ENCODE peak calls at places on chromosomes 11 and 22, in seven cellular contexts. One of them, this sample, is unnamed. For H3K4me1 and H3K36me3, the result is how much of the 10 kb centered on the place peaks cover.

GRCh38 chr11:129643031-129643721 is 172.5 kb upstream of the TMEM45B start:
- DNase-seq in ovary: no peak
- DNase-seq in PC-3: peak
- DNase-seq in RWPE2: peak
- DNase-seq in HCT116: no peak
- DNase-seq in right lobe of liver: no peak
- DNase-seq in left ventricle myocardium inferior: no peak
- DNase-seq in this sample: no peak

GRCh38 chr11:108497317-108498045 is 703 bp downstream of the POGLUT3 start:
- DNase-seq in HCT116: peak
- DNase-seq in left ventricle myocardium inferior: peak
- DNase-seq in right lobe of liver: peak
- DNase-seq in ovary: peak
- DNase-seq in RWPE2: peak
- DNase-seq in PC-3: peak
- DNase-seq in this sample: peak

GRCh38 chr11:9379046-9379445 is 5.4 kb upstream of the IPO7 start:
- DNase-seq in right lobe of liver: no peak
- DNase-seq in PC-3: no peak
- DNase-seq in HCT116: no peak
- DNase-seq in left ventricle myocardium inferior: no peak
- DNase-seq in ovary: no peak
- DNase-seq in RWPE2: no peak
- DNase-seq in this sample: no peak

GRCh38 chr11:641806-642370 is 4.8 kb downstream of the DRD4 start:
- DNase-seq in ovary: no peak
- DNase-seq in PC-3: no peak
- DNase-seq in right lobe of liver: no peak
- DNase-seq in left ventricle myocardium inferior: no peak
- DNase-seq in RWPE2: no peak
- DNase-seq in HCT116: no peak
- DNase-seq in this sample: no peak

GRCh38 chr11:771617-772204 is 5.6 kb downstream of the GATD1 start:
- DNase-seq in PC-3: no peak
- DNase-seq in ovary: no peak
- DNase-seq in HCT116: no peak
- DNase-seq in left ventricle myocardium inferior: no peak
- DNase-seq in right lobe of liver: no peak
- DNase-seq in RWPE2: no peak
- DNase-seq in this sample: no peak

GRCh38 chr22:47219789-47220188 is 457.3 kb downstream of the TBC1D22A start:
- DNase-seq in ovary: no peak
- DNase-seq in RWPE2: no peak
- DNase-seq in PC-3: no peak
- DNase-seq in HCT116: no peak
- DNase-seq in left ventricle myocardium inferior: no peak
- DNase-seq in right lobe of liver: no peak
- DNase-seq in this sample: no peak

GRCh38 chr11:110287537-110287936 is 8.9 kb downstream of the RDX start:
- DNase-seq in RWPE2: no peak
- DNase-seq in left ventricle myocardium inferior: no peak
- DNase-seq in right lobe of liver: no peak
- DNase-seq in ovary: no peak
- DNase-seq in PC-3: no peak
- DNase-seq in HCT116: no peak
- DNase-seq in this sample: no peak

GRCh38 chr11:107549253-107549953 is 16.1 kb downstream of the ALKBH8 start:
- DNase-seq in PC-3: peak
- DNase-seq in RWPE2: no peak
- DNase-seq in right lobe of liver: no peak
- DNase-seq in ovary: no peak
- DNase-seq in left ventricle myocardium inferior: no peak
- DNase-seq in HCT116: no peak
- DNase-seq in this sample: peak

GRCh38 chr11:130215531-130216220 is 56.1 kb downstream of the ST14 start:
- DNase-seq in ovary: peak
- DNase-seq in left ventricle myocardium inferior: no peak
- DNase-seq in RWPE2: no peak
- DNase-seq in HCT116: no peak
- DNase-seq in PC-3: no peak
- DNase-seq in right lobe of liver: peak
- DNase-seq in this sample: no peak

GRCh38 chr22:28958611-28959010 is 75.2 kb downstream of the ZNRF3 start:
- DNase-seq in HCT116: no peak
- DNase-seq in PC-3: no peak
- DNase-seq in right lobe of liver: no peak
- DNase-seq in left ventricle myocardium inferior: no peak
- DNase-seq in RWPE2: no peak
- DNase-seq in ovary: no peak
- DNase-seq in this sample: no peak

GRCh38 chr11:120751550-120751949 is 240.0 kb downstream of the GRIK4 start:
- DNase-seq in PC-3: no peak
- DNase-seq in left ventricle myocardium inferior: no peak
- DNase-seq in right lobe of liver: no peak
- DNase-seq in RWPE2: no peak
- DNase-seq in HCT116: no peak
- DNase-seq in ovary: no peak
- DNase-seq in this sample: no peak

DNA sequence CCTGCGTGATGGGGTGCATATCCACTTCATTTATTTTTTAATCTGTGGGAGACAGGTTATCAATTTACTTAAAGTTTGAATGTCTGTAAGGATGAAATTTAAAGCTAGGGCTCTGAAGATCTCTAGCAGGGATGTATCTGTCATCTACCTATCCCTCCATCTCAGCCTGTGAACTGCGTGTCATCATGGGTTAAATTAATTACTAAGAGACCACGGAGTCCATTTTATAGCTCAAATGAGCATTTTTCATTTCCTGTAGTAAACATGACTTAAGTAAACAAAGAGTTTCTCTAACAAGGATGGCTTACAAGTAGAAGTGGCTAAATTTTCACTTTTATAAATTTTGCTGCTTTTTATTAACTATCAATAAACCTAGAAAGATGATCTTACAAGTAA is 2.9 kb upstream of the GLB1L3 start:
- DNase-seq in ovary: no peak
- DNase-seq in RWPE2: no peak
- DNase-seq in HCT116: no peak
- DNase-seq in right lobe of liver: no peak
- DNase-seq in PC-3: no peak
- DNase-seq in left ventricle myocardium inferior: no peak
- DNase-seq in this sample: no peak
- H3K4me1 ChIP-seq in ovary: under half
- H3K4me1 ChIP-seq in RWPE2: under half
- H3K4me1 ChIP-seq in HCT116: under half
- H3K4me1 ChIP-seq in right lobe of liver: under half
- H3K4me1 ChIP-seq in PC-3: under half
- H3K4me1 ChIP-seq in left ventricle myocardium inferior: under half
- H3K4me1 ChIP-seq in this sample: under half

DNA sequence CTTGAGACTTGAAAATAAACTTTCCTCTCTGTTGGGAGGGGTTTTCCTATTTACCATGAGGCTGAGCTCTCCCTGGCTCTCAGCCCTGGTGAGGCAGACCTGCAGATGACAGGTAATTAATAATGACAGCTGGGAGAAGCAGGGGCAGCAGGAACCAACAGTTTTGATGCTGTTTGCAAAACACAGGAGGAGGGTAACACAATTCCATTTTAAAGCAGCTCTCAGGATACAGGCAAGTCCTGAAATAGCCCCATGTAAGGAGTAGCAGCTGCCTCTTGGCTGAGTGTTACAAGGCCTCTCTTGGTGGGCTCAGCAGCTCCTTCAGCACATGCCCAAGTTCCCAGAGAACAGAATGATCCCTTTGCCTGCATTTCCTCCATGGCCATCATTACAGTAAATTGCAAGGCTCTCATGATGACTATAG is 13.3 kb downstream of the PARVA start:
- DNase-seq in left ventricle myocardium inferior: no peak
- DNase-seq in ovary: no peak
- DNase-seq in right lobe of liver: no peak
- DNase-seq in RWPE2: no peak
- DNase-seq in PC-3: no peak
- DNase-seq in HCT116: no peak
- DNase-seq in this sample: no peak
- H3K36me3 ChIP-seq in left ventricle myocardium inferior: under half
- H3K36me3 ChIP-seq in ovary: under half
- H3K36me3 ChIP-seq in right lobe of liver: under half
- H3K36me3 ChIP-seq in RWPE2: under half
- H3K36me3 ChIP-seq in PC-3: under half
- H3K36me3 ChIP-seq in HCT116: under half
- H3K36me3 ChIP-seq in this sample: under half

GRCh38 chr11:12134239-12134590 is 23.8 kb downstream of the MICAL2 start:
- DNase-seq in left ventricle myocardium inferior: no peak
- DNase-seq in PC-3: no peak
- DNase-seq in right lobe of liver: no peak
- DNase-seq in RWPE2: no peak
- DNase-seq in ovary: no peak
- DNase-seq in HCT116: no peak
- DNase-seq in this sample: no peak
- H3K4me1 ChIP-seq in left ventricle myocardium inferior: half or more
- H3K4me1 ChIP-seq in PC-3: under half
- H3K4me1 ChIP-seq in right lobe of liver: under half
- H3K4me1 ChIP-seq in RWPE2: under half
- H3K4me1 ChIP-seq in ovary: under half
- H3K4me1 ChIP-seq in HCT116: under half
- H3K4me1 ChIP-seq in this sample: under half

GRCh38 chr11:73975479-73975757 is 7.2 kb downstream of the UCP2 start:
- DNase-seq in PC-3: no peak
- DNase-seq in right lobe of liver: no peak
- DNase-seq in RWPE2: no peak
- DNase-seq in HCT116: no peak
- DNase-seq in left ventricle myocardium inferior: no peak
- DNase-seq in ovary: peak
- DNase-seq in this sample: no peak
- H3K36me3 ChIP-seq in PC-3: under half
- H3K36me3 ChIP-seq in right lobe of liver: under half
- H3K36me3 ChIP-seq in RWPE2: under half
- H3K36me3 ChIP-seq in HCT116: under half
- H3K36me3 ChIP-seq in left ventricle myocardium inferior: under half
- H3K36me3 ChIP-seq in ovary: under half
- H3K36me3 ChIP-seq in this sample: half or more

GRCh38 chr11:112694813-112695212 is 266.4 kb upstream of the NCAM1 start:
- DNase-seq in ovary: no peak
- DNase-seq in HCT116: no peak
- DNase-seq in RWPE2: no peak
- DNase-seq in right lobe of liver: no peak
- DNase-seq in left ventricle myocardium inferior: no peak
- DNase-seq in PC-3: no peak
- DNase-seq in this sample: no peak
- H3K4me1 ChIP-seq in ovary: under half
- H3K4me1 ChIP-seq in HCT116: under half
- H3K4me1 ChIP-seq in RWPE2: under half
- H3K4me1 ChIP-seq in right lobe of liver: under half
- H3K4me1 ChIP-seq in left ventricle myocardium inferior: under half
- H3K4me1 ChIP-seq in PC-3: under half
- H3K4me1 ChIP-seq in this sample: under half

DNA sequence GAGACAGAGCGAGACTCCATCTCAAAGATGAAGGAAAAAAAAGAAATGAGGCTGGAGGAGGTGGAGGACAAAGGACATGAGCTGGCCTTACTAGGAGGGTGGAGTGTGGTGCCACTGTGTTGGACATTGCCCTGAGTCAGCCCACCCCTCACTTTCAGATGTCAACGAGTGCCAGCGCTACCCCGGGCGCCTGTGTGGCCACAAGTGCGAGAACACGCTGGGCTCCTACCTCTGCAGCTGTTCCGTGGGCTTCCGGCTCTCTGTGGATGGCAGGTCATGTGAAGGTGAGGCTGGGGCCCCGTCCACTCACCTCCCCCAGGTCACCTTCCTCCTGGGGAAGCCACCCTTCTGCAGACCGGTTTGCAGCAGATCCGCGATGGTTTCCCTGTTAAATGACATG is 40.6 kb downstream of the FBLN1 start:
- DNase-seq in HCT116: no peak
- DNase-seq in PC-3: no peak
- DNase-seq in ovary: no peak
- DNase-seq in left ventricle myocardium inferior: no peak
- DNase-seq in RWPE2: no peak
- DNase-seq in right lobe of liver: no peak
- DNase-seq in this sample: no peak
- H3K36me3 ChIP-seq in HCT116: under half
- H3K36me3 ChIP-seq in PC-3: under half
- H3K36me3 ChIP-seq in ovary: under half
- H3K36me3 ChIP-seq in left ventricle myocardium inferior: under half
- H3K36me3 ChIP-seq in RWPE2: under half
- H3K36me3 ChIP-seq in right lobe of liver: under half
- H3K36me3 ChIP-seq in this sample: under half

DNA sequence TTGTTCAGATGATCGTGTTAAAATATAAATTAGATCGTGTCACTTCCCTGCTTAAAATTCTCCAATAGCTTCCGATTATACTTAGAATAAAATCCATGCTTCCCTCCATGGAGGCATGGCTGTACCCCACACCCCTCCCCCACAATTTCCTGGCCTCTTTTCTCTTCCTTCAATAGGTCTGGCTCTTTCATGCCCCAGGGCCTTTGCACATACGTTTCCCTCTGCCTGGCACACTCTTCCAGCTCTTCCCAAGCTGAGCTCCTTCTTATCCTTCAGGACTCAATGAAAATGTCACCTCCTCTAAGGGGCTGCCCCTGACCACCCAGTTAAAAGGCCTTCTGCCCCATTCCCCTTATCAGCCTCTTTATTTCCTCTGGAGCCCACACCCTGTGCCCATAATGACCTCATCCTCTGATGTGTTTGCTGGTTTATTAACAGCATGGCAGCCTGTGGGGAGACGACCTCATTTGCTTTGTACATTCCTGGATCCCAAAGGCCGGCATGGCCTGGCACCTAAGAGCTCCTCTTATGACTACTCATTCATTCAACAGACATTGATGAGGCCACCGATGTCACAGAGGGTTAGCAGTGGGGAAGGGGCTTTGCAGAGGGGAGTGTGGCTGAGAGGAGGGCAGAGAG is 9.0 kb upstream of the FLRT1 start:
- DNase-seq in PC-3: no peak
- DNase-seq in left ventricle myocardium inferior: no peak
- DNase-seq in right lobe of liver: no peak
- DNase-seq in RWPE2: no peak
- DNase-seq in HCT116: no peak
- DNase-seq in ovary: no peak
- DNase-seq in this sample: no peak
- H3K4me1 ChIP-seq in PC-3: under half
- H3K4me1 ChIP-seq in left ventricle myocardium inferior: under half
- H3K4me1 ChIP-seq in right lobe of liver: under half
- H3K4me1 ChIP-seq in RWPE2: under half
- H3K4me1 ChIP-seq in HCT116: under half
- H3K4me1 ChIP-seq in ovary: under half
- H3K4me1 ChIP-seq in this sample: under half

GRCh38 chr11:72697814-72698213 is 23.6 kb upstream of the PDE2A start:
- DNase-seq in HCT116: no peak
- DNase-seq in right lobe of liver: no peak
- DNase-seq in ovary: no peak
- DNase-seq in RWPE2: no peak
- DNase-seq in left ventricle myocardium inferior: no peak
- DNase-seq in PC-3: no peak
- DNase-seq in this sample: no peak
- H3K36me3 ChIP-seq in HCT116: under half
- H3K36me3 ChIP-seq in right lobe of liver: half or more
- H3K36me3 ChIP-seq in ovary: under half
- H3K36me3 ChIP-seq in RWPE2: half or more
- H3K36me3 ChIP-seq in left ventricle myocardium inferior: half or more
- H3K36me3 ChIP-seq in PC-3: under half
- H3K36me3 ChIP-seq in this sample: under half